ENCODE peak calls at places on chromosomes 5 and 9, in four cellular contexts. Y, O, K and R are unnamed samples.

GRCh38 chr5:122921826-122922225 is 76.4 kb downstream of the SNX24 start:
- DNase-seq in Y (no peak), O (no peak), K (no peak), R (no peak)

GRCh38 chr5:14667770-14668169 is 3.3 kb downstream of the OTULIN start:
- DNase-seq in Y (no peak), O (no peak), K (no peak), R (no peak)

GRCh38 chr9:89436963-89437625 is 60.8 kb downstream of the SEMA4D start:
- DNase-seq in Y (no peak), O (no peak), K (no peak), R (no peak)

GRCh38 chr5:127609016-127609415 is 39.9 kb upstream of the CTXN3 start:
- DNase-seq in Y (no peak), O (no peak), K (no peak), R (no peak)

GRCh38 chr5:58462154-58462553 is 2.3 kb upstream of the PLK2 start:
- DNase-seq in Y (no peak), O (no peak), K (no peak), R (no peak)

GRCh38 chr5:176810084-176810597 is at the start of gene UNC5A:
- DNase-seq in Y (no peak), O (peak), K (no peak), R (peak)

GRCh38 chr9:84759300-84759750 is 89.8 kb downstream of the NTRK2 start:
- DNase-seq in Y (no peak), O (no peak), K (no peak), R (peak)

GRCh38 chr9:100595391-100596199 is 17.7 kb downstream of the CAVIN4 start:
- DNase-seq in Y (peak), O (peak), K (no peak), R (peak)

GRCh38 chr9:1869843-1870242 is 145.3 kb upstream of the SMARCA2 start:
- DNase-seq in Y (no peak), O (peak), K (no peak), R (no peak)

GRCh38 chr9:13586726-13587392 is 307.4 kb upstream of the MPDZ start:
- DNase-seq in Y (no peak), O (no peak), K (no peak), R (no peak)

GRCh38 chr9:132946624-132947295 is 2.3 kb upstream of the TSC1 start:
- DNase-seq in Y (peak), O (no peak), K (no peak), R (no peak)

GRCh38 chr5:145236127-145236526 is 599.0 kb downstream of the PRELID2 start:
- DNase-seq in Y (peak), O (no peak), K (no peak), R (no peak)

GRCh38 chr5:463301-463700 is 20.3 kb downstream of the EXOC3 start:
- DNase-seq in Y (no peak), O (no peak), K (no peak), R (no peak)

GRCh38 chr5:66223637-66224036 is 79.5 kb downstream of the SREK1 start:
- DNase-seq in Y (no peak), O (no peak), K (no peak), R (no peak)

GRCh38 chr5:79871721-79872120 is 119.3 kb downstream of the MTX3 start:
- DNase-seq in Y (no peak), O (no peak), K (no peak), R (no peak)

GRCh38 chr5:149271195-149271716 is 403 bp upstream of the AFAP1L1 start:
- DNase-seq in Y (no peak), O (no peak), K (no peak), R (no peak)

GRCh38 chr9:116817762-116818161 is 130.7 kb downstream of the TRIM32 start:
- DNase-seq in Y (no peak), O (no peak), K (no peak), R (no peak)

GRCh38 chr5:148924817-148925216 is 98.4 kb downstream of the ADRB2 start:
- DNase-seq in Y (no peak), O (no peak), K (no peak), R (no peak)

GRCh38 chr5:175464414-175465233 is 13.7 kb upstream of the SFXN1 start:
- DNase-seq in Y (peak), O (no peak), K (no peak), R (peak)

GRCh38 chr9:36165766-36166149 is 3.4 kb upstream of the CCIN start:
- DNase-seq in Y (peak), O (no peak), K (no peak), R (no peak)

GRCh38 chr9:114048533-114049452 is 29.3 kb downstream of the AMBP start:
- DNase-seq in Y (no peak), O (no peak), K (no peak), R (no peak)

GRCh38 chr5:39494099-39494498 is 69.3 kb upstream of the DAB2 start:
- DNase-seq in Y (no peak), O (no peak), K (no peak), R (no peak)

GRCh38 chr5:115559524-115559923 is 14.9 kb upstream of the FEM1C start:
- DNase-seq in Y (peak), O (no peak), K (no peak), R (no peak)

GRCh38 chr5:126603402-126603991 is 2.8 kb downstream of the PHAX start:
- DNase-seq in Y (no peak), O (no peak), K (no peak), R (no peak)

GRCh38 chr5:80245986-80246781 is 9.7 kb downstream of the SERINC5 start:
- DNase-seq in Y (peak), O (no peak), K (no peak), R (no peak)

GRCh38 chr5:176391999-176392398 is 3.4 kb downstream of the HIGD2A start:
- DNase-seq in Y (no peak), O (no peak), K (no peak), R (no peak)

GRCh38 chr5:1486271-1486670 is 37.5 kb downstream of the LPCAT1 start:
- DNase-seq in Y (no peak), O (no peak), K (no peak), R (no peak)

GRCh38 chr9:129374231-129374630 is 196.2 kb upstream of the IER5L start:
- DNase-seq in Y (no peak), O (no peak), K (no peak), R (no peak)

GRCh38 chr5:2205185-2205585 is 322.5 kb upstream of the IRX4 start:
- DNase-seq in Y (no peak), O (no peak), K (no peak), R (no peak)

GRCh38 chr9:75488082-75488713 is 399.9 kb downstream of the OSTF1 start:
- DNase-seq in Y (no peak), O (no peak), K (no peak), R (no peak)